ENCODE peak calls at places on chromosome 5, in ten cellular contexts. I, S, F, U, M, Y, B, D, V and E are unnamed samples. For H3K27me3, the result is how much of the 10 kb centered on the place peaks cover.

GRCh38 chr5:16588434-16589214 is 28.2 kb downstream of the RETREG1 start:
- DNase-seq in F (no peak), S (no peak), M (no peak), D (no peak), U (no peak), I (no peak), V (peak), Y (no peak), B (no peak), E (no peak)

GRCh38 chr5:73188764-73189521 is 15.9 kb downstream of the TMEM174 start:
- DNase-seq in D (peak), U (no peak), Y (peak), M (no peak), F (no peak), B (peak), V (no peak), S (no peak), I (no peak), E (no peak)

GRCh38 chr5:29811914-29812679 is 1381.4 kb upstream of the CDH6 start:
- DNase-seq in D (no peak), U (no peak), B (no peak), S (no peak), Y (no peak), M (no peak), V (peak), F (peak), I (no peak), E (no peak)

GRCh38 chr5:156037151-156037909 is 289.6 kb upstream of the SGCD start:
- DNase-seq in Y (no peak), F (no peak), D (no peak), M (no peak), U (no peak), B (no peak), V (no peak), S (no peak), I (no peak), E (no peak)

GRCh38 chr5:35458824-35459207 is 158.8 kb upstream of the SPEF2 start:
- DNase-seq in D (no peak), M (no peak), S (no peak), V (no peak), B (no peak), F (peak), Y (no peak), I (no peak), U (no peak), E (peak)

GRCh38 chr5:102754499-102755424 is at the start of gene PAM:
- DNase-seq in D (peak), V (peak), M (peak), Y (peak), I (peak), U (no peak), B (peak), F (peak), S (peak), E (peak)

GRCh38 chr5:141665995-141666940 is 15.1 kb upstream of the FCHSD1 start:
- DNase-seq in Y (no peak), F (no peak), V (no peak), D (no peak), U (no peak), S (no peak), I (no peak), B (peak), M (no peak), E (no peak)

GRCh38 chr5:80961376-80962281 is 1.5 kb downstream of the RASGRF2 start:
- DNase-seq in I (no peak), S (no peak), B (peak), Y (peak), D (no peak), U (no peak), V (peak), M (no peak), F (peak), E (no peak)

GRCh38 chr5:175494271-175495183 is 16.2 kb downstream of the SFXN1 start:
- DNase-seq in F (peak), B (no peak), I (no peak), S (no peak), Y (no peak), M (no peak), D (no peak), V (no peak), U (no peak), E (no peak)

GRCh38 chr5:10233505-10233904 is 16.2 kb downstream of the ATPSCKMT start:
- DNase-seq in M (no peak), Y (peak), I (no peak), B (peak), S (no peak), U (no peak), V (peak), F (peak), D (peak), E (no peak)

GRCh38 chr5:1889321-1890065 is 6.8 kb upstream of the IRX4 start:
- DNase-seq in F (no peak), D (no peak), M (peak), Y (no peak), I (no peak), B (peak), U (no peak), V (no peak), S (no peak), E (no peak)

GRCh38 chr5:64003966-64004365 is 41.7 kb upstream of the HTR1A start:
- DNase-seq in D (no peak), M (no peak), I (no peak), F (no peak), V (no peak), B (no peak), S (no peak), U (no peak), Y (no peak), E (no peak)

GRCh38 chr5:127875235-127876021 is 172.2 kb downstream of the CCDC192 start:
- DNase-seq in B (peak), D (peak), Y (peak), U (peak), S (no peak), V (peak), M (peak), I (no peak), F (peak), E (peak)

GRCh38 chr5:14286007-14286406 is 142.9 kb downstream of the TRIO start:
- DNase-seq in V (no peak), S (no peak), D (no peak), M (no peak), U (no peak), B (no peak), Y (no peak), I (no peak), F (no peak), E (no peak)

GRCh38 chr5:101278011-101278687 is 375.1 kb upstream of the ST8SIA4 start:
- DNase-seq in D (peak), V (no peak), Y (peak), M (no peak), U (no peak), B (no peak), S (no peak), F (no peak), I (no peak), E (no peak)

GRCh38 chr5:28344803-28345433 is 1306.5 kb upstream of the CDH9 start:
- DNase-seq in B (peak), I (no peak), M (no peak), D (peak), Y (no peak), S (no peak), F (peak), V (peak), U (peak), E (no peak)

GRCh38 chr5:1255081-1255561 is 29.9 kb downstream of the SLC6A18 start:
- DNase-seq in F (no peak), I (no peak), U (no peak), D (no peak), B (no peak), Y (no peak), M (no peak), V (no peak), S (no peak), E (no peak)

GRCh38 chr5:143772621-143773020 is 39.3 kb upstream of the HMHB1 start:
- DNase-seq in Y (no peak), D (peak), B (no peak), M (no peak), I (no peak), U (no peak), V (no peak), S (no peak), F (no peak), E (no peak)

GRCh38 chr5:141326088-141326854 is 4.0 kb upstream of the PCDHGA1 start:
- DNase-seq in M (peak), F (peak), D (peak), S (peak), V (peak), B (peak), Y (peak), U (peak), I (peak), E (peak)

GRCh38 chr5:61563401-61563800 is 231.3 kb downstream of the ZSWIM6 start:
- DNase-seq in I (no peak), B (no peak), F (no peak), V (no peak), Y (peak), U (no peak), M (no peak), D (no peak), S (no peak), E (no peak)

GRCh38 chr5:172403191-172403794 is 51.0 kb downstream of the SH3PXD2B start:
- DNase-seq in B (peak), D (peak), Y (peak), U (no peak), F (no peak), S (peak), M (peak), I (peak), V (no peak), E (peak)

GRCh38 chr5:42807722-42808447 is 3.8 kb downstream of the SELENOP start:
- DNase-seq in V (peak), F (no peak), M (no peak), B (peak), D (no peak), S (no peak), Y (peak), U (no peak), I (no peak), E (no peak)

GRCh38 chr5:40171971-40172370 is 507.7 kb upstream of the PTGER4 start:
- DNase-seq in U (no peak), V (no peak), F (no peak), Y (peak), B (no peak), D (peak), S (no peak), I (no peak), M (no peak), E (no peak)

GRCh38 chr5:93592866-93593265 is 9.8 kb downstream of the NR2F1 start:
- DNase-seq in B (no peak), V (no peak), D (no peak), S (no peak), M (no peak), F (no peak), I (no peak), U (no peak), Y (no peak), E (no peak)

GRCh38 chr5:16727937-16728336 is 111.1 kb upstream of the RETREG1 start:
- DNase-seq in D (no peak), V (no peak), B (no peak), F (no peak), Y (no peak), U (no peak), S (no peak), M (no peak), I (no peak), E (peak)

GRCh38 chr5:114434396-114435219 is 72.7 kb downstream of the KCNN2 start:
- DNase-seq in Y (peak), D (no peak), M (no peak), U (no peak), F (no peak), I (no peak), B (peak), V (no peak), S (no peak), E (no peak)

GRCh38 chr5:10832987-10833386 is 72.0 kb upstream of the DAP start:
- DNase-seq in F (no peak), D (peak), S (no peak), B (no peak), Y (peak), M (no peak), I (no peak), U (no peak), V (peak), E (no peak)

GRCh38 chr5:80083115-80083890 is 48.2 kb downstream of the THBS4 start:
- DNase-seq in M (no peak), I (no peak), V (peak), D (peak), S (peak), B (peak), Y (peak), U (no peak), F (peak), E (peak)

GRCh38 chr5:168177831-168178450 is 113.5 kb upstream of the WWC1 start:
- DNase-seq in Y (no peak), D (no peak), S (no peak), M (no peak), U (no peak), F (no peak), I (no peak), V (no peak), B (peak), E (peak)

GRCh38 chr5:171418982-171419662 is at the start of gene FGF18:
- DNase-seq in D (peak), B (peak), V (peak), S (peak), F (peak), Y (peak), I (peak), U (no peak), M (peak), E (peak)

GRCh38 chr5:143554918-143555477 is 151.5 kb upstream of the NR3C1 start:
- DNase-seq in B (no peak), I (no peak), M (no peak), F (no peak), S (no peak), D (peak), U (no peak), V (peak), Y (peak), E (no peak)

GRCh38 chr5:1246711-1247431 is 21.7 kb downstream of the SLC6A18 start:
- DNase-seq in F (peak), Y (no peak), D (peak), V (peak), I (no peak), M (no peak), S (no peak), B (peak), U (peak), E (peak)

GRCh38 chr5:3602713-3603502 is 7.3 kb downstream of the IRX1 start:
- DNase-seq in F (no peak), M (no peak), S (no peak), Y (no peak), I (no peak), U (no peak), V (peak), B (peak), D (peak), E (no peak)

GRCh38 chr5:3606121-3606831 is 10.6 kb downstream of the IRX1 start:
- DNase-seq in F (no peak), U (no peak), D (peak), M (no peak), V (no peak), I (no peak), Y (no peak), S (no peak), B (peak), E (no peak)

GRCh38 chr5:3604501-3604900 is 8.9 kb downstream of the IRX1 start:
- DNase-seq in F (no peak), D (peak), S (no peak), B (no peak), I (no peak), Y (no peak), V (no peak), M (no peak), U (no peak), E (no peak)

GRCh38 chr5:3607541-3608147 is 12.0 kb downstream of the IRX1 start:
- DNase-seq in I (no peak), U (no peak), S (no peak), M (no peak), B (no peak), F (no peak), V (no peak), Y (no peak), D (no peak), E (no peak)

GRCh38 chr5:3605298-3606010 is 9.8 kb downstream of the IRX1 start:
- DNase-seq in F (no peak), B (peak), D (peak), M (no peak), V (no peak), U (no peak), Y (no peak), S (no peak), I (no peak), E (no peak)
- H3K27me3 ChIP-seq in F (under half), B (half or more), D (under half), M (under half), V (under half), U (under half), Y (under half), S (under half), I (half or more), E (half or more)

GRCh38 chr5:138655530-138656245 is 80.5 kb upstream of the HSPA9 start:
- DNase-seq in V (peak), M (no peak), S (no peak), Y (no peak), F (no peak), U (no peak), D (no peak), B (no peak), I (no peak), E (peak)
- H3K27me3 ChIP-seq in V (under half), M (under half), S (under half), Y (under half), F (under half), U (under half), D (under half), B (under half), I (under half), E (under half)

GRCh38 chr5:172421-172820 is 18.9 kb upstream of the LRRC14B start:
- DNase-seq in I (no peak), Y (no peak), U (no peak), M (peak), F (no peak), B (no peak), D (no peak), V (no peak), S (no peak), E (no peak)
- H3K27me3 ChIP-seq in I (under half), Y (under half), U (under half), M (under half), F (under half), B (under half), D (under half), V (under half), S (under half), E (under half)

GRCh38 chr5:50738864-50739263 is 72.4 kb downstream of the PARP8 start:
- DNase-seq in M (no peak), F (no peak), B (peak), D (no peak), U (no peak), V (no peak), S (no peak), Y (no peak), I (no peak), E (no peak)
- H3K27me3 ChIP-seq in M (under half), F (under half), B (under half), D (under half), U (under half), V (under half), S (under half), Y (under half), I (under half), E (under half)

DNA sequence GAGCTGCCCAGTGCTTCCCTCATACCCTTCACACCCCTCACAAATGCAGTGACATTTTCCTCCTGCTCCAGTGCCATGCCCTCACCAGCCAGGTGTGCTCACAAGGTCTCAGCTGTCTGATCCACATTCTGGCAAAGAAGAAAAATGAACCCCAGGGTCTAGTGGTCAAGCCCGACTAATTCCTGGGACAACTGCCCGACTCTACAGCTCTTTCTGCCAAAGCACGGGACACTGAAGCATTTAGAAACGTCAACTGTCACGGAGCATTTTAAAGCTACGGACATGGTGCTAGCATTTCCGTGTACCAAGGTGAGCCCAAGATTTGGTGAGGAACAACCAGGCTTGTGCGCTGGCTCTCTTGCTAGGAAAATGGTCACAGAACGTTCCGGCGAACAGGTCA is 56.8 kb upstream of the PHYKPL start:
- DNase-seq in B (no peak), I (no peak), Y (no peak), D (no peak), V (no peak), S (no peak), F (no peak), M (peak), U (no peak), E (peak)
- H3K27me3 ChIP-seq in B (under half), I (under half), Y (under half), D (under half), V (under half), S (under half), F (under half), M (under half), U (under half), E (under half)

GRCh38 chr5:139799359-139799758 is 3.8 kb downstream of the PSD2 start:
- DNase-seq in I (no peak), D (no peak), V (no peak), S (no peak), F (no peak), B (no peak), Y (no peak), U (no peak), M (peak), E (no peak)
- H3K27me3 ChIP-seq in I (half or more), D (half or more), V (under half), S (under half), F (half or more), B (half or more), Y (half or more), U (under half), M (under half), E (half or more)

DNA sequence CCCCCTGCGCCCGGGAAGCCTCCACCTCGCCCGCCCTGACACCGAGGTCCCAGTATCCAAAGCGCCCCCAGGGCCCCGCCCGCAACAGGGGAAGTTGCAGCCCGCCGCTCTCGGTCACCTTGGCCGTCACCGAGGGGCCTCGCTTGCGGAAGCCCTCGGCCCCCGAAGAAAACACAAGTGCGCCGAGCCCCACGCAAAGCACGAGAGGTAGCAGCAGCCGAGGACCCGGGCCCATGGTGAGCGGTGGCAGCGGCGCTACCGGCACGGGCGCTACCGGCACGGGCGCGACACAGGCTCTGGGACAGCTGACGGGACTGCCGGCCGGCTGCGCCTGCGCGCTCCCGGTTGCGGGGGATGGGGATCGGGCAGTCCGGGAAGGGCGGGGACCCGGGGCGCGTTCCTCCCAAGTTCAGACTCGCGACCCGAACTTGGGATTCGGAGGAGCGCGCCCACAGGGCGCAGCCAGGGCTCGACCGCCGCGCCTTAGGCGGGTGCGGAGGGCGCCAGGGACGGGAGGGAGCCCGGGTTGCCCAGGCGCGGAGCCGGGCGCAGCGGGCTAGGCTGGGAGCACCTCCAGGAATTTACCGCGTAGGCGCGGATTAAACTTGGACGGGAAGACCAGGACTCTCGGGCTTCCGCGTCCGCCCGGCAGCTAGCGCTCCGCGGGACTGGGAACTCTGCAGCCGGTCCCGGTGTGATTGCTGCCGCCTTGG is at the start of gene PPIC:
- DNase-seq in M (peak), V (peak), D (peak), S (peak), Y (peak), I (peak), F (peak), U (no peak), B (peak), E (peak)
- H3K27me3 ChIP-seq in M (under half), V (under half), D (under half), S (under half), Y (under half), I (under half), F (half or more), U (under half), B (under half), E (under half)